ENCODE peak calls at places on chromosome 17, in four cellular contexts. P is AG10803, Z is HFF-Myc, V is neural progenitor cell. K is an unnamed sample.
A peak's percentile ranks its signal among the peaks of the same experiment; 100 is the strongest.

GRCh38 chr17:36934144-36934758 is 3.0 kb upstream of the LHX1 start:
- DNase-seq in P (no peak), V (peak; percentile 60), Z (no peak), K (no peak)

GRCh38 chr17:45040459-45040858 is 11.0 kb downstream of the DCAKD start:
- DNase-seq in Z (no peak), P (no peak), V (peak; percentile 84), K (no peak)

GRCh38 chr17:44204453-44204882 is 4.8 kb upstream of the ATXN7L3 start:
- DNase-seq in Z (no peak), P (peak; percentile 43), V (no peak), K (no peak)

GRCh38 chr17:28972437-28972836 is 21.1 kb upstream of the PHF12 start:
- DNase-seq in P (peak; percentile 71), Z (no peak), V (no peak), K (no peak)

GRCh38 chr17:31291820-31292219 is 5.2 kb downstream of the OMG start:
- DNase-seq in P (peak; percentile 39), Z (no peak), V (no peak), K (no peak)

GRCh38 chr17:540632-541031 is 174.0 kb downstream of the VPS53 start:
- DNase-seq in P (no peak), V (no peak), Z (no peak), K (no peak)

GRCh38 chr17:44200478-44201155 is 933 bp upstream of the ATXN7L3 start:
- DNase-seq in Z (no peak), P (no peak), V (no peak), K (no peak)

GRCh38 chr17:76273435-76273921 is 8.3 kb downstream of the UBALD2 start:
- DNase-seq in V (no peak), P (no peak), Z (no peak), K (no peak)

GRCh38 chr17:65557349-65558310 is 3.8 kb downstream of the AXIN2 start:
- DNase-seq in P (peak; percentile 64), Z (peak; percentile 25), V (no peak), K (peak; percentile 71)

GRCh38 chr17:14792751-14793150 is 472.4 kb downstream of the PMP22 start:
- DNase-seq in Z (no peak), P (no peak), V (no peak), K (peak; percentile 12)

GRCh38 chr17:56908061-56908542 is 5.7 kb downstream of the TRIM25 start:
- DNase-seq in V (no peak), P (no peak), Z (no peak), K (no peak)

GRCh38 chr17:77462101-77462500 is 321.3 kb downstream of the SEC14L1 start:
- DNase-seq in Z (no peak), P (no peak), V (no peak), K (no peak)

GRCh38 chr17:76309461-76309860 is 1.4 kb upstream of the QRICH2 start:
- DNase-seq in P (no peak), Z (no peak), V (no peak), K (no peak)

GRCh38 chr17:282912-283882 is 69.4 kb downstream of the RPH3AL start:
- DNase-seq in P (no peak), Z (no peak), V (no peak), K (no peak)

GRCh38 chr17:19424934-19425868 is 14.2 kb downstream of the RNF112 start:
- DNase-seq in V (no peak), Z (no peak), P (peak; percentile 21), K (no peak)

GRCh38 chr17:36937961-36938565 is 788 bp downstream of the LHX1 start:
- DNase-seq in Z (no peak), P (no peak), V (peak; percentile 76), K (no peak)

GRCh38 chr17:64546716-64547115 is 39.9 kb downstream of the CEP95 start:
- DNase-seq in P (no peak), V (no peak), Z (no peak), K (no peak)

GRCh38 chr17:41177727-41178271 is at the start of gene KRTAP4-2:
- DNase-seq in P (no peak), Z (no peak), V (no peak), K (no peak)

GRCh38 chr17:61907361-61907760 is 20.4 kb downstream of the INTS2 start:
- DNase-seq in V (no peak), P (no peak), Z (no peak), K (no peak)

GRCh38 chr17:9409026-9409425 is 166.6 kb downstream of the STX8 start:
- DNase-seq in Z (no peak), V (no peak), P (no peak), K (no peak)
- H3K4me3 ChIP-seq in Z (no peak overlapping the region), V (no peak overlapping the region), P (no peak overlapping the region), K (no peak overlapping the region)

GRCh38 chr17:2755941-2756724 is 6.7 kb upstream of the CCDC92B start:
- DNase-seq in P (no peak), V (peak; percentile 86), Z (no peak), K (no peak)
- TF ChIP-seq CTCF in P (no peak), V (peak; percentile 8), Z (no peak), K (no peak)

DNA sequence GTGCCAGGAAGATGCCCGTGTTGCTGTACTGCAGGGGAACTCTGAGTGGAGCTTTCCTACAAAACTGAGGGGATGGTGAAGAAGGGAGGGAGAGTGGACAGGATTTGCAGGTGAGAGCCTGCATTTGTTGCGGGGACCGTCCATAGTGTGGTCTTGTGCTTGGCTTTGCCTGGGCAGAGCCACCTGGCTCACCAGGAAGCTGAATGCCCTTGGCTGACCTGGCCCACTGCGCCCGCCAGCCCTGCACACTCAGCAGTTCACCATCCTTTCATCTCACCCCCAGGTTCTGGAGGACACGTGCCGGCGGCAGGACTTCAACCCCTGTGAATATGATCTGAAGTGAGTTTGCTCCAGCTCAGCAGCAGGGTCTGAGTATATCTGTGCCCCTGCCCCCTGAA is 1.5 kb downstream of the ASPSCR1 start:
- DNase-seq in Z (no peak), P (no peak), V (no peak), K (no peak)
- H3K4me3 ChIP-seq in Z (peak overlapping the region; percentile 71), P (no peak overlapping the region), V (no peak overlapping the region), K (peak overlapping the region; percentile 75)

GRCh38 chr17:81808778-81809555 is 5.0 kb downstream of the GCGR start:
- DNase-seq in V (no peak), P (no peak), Z (no peak), K (no peak)
- TF ChIP-seq CTCF in V (no peak), P (no peak), Z (no peak), K (no peak)

GRCh38 chr17:63041251-63041650 is 75.2 kb downstream of the TANC2 start:
- DNase-seq in Z (no peak), V (no peak), P (no peak), K (no peak)

GRCh38 chr17:63039899-63040602 is 74.0 kb downstream of the TANC2 start:
- DNase-seq in P (peak; percentile 57), Z (peak; percentile 20), V (no peak), K (peak; percentile 15)

GRCh38 chr17:63040816-63041215 is 74.8 kb downstream of the TANC2 start:
- DNase-seq in P (no peak), V (no peak), Z (no peak), K (no peak)

GRCh38 chr17:63041722-63042121 is 75.7 kb downstream of the TANC2 start:
- DNase-seq in V (no peak), P (no peak), Z (no peak), K (no peak)

DNA sequence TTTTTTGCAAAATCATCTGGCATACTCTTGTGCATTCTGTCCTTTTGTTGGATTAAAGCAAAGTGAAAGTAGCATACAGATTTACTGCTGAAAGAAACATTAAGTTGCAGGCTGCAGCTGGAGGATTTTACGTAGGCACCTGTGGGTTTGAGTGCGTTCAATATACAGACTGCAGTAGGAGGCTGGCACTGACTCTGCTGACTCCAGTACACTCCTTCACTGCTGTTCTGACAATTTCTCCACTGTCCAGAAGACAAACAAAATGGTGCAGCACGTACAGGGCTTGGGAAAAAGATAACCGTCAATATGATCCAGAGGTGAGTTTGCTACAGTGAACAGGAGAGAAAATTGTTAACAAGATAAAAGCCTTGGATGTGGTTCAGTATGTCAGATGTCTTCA is 73.3 kb downstream of the TANC2 start:
- DNase-seq in Z (no peak), V (no peak), P (no peak), K (no peak)
- H3K4me3 ChIP-seq in Z (no peak overlapping the region), V (no peak overlapping the region), P (no peak overlapping the region), K (no peak overlapping the region)

GRCh38 chr17:57966246-57966645 is 11.0 kb upstream of the CUEDC1 start:
- DNase-seq in Z (no peak), P (no peak), V (no peak), K (no peak)
- TF ChIP-seq CTCF in Z (no peak), P (no peak), V (no peak), K (no peak)

GRCh38 chr17:8062435-8062806 is 23.6 kb downstream of the ALOX15B start:
- DNase-seq in Z (no peak), P (no peak), V (no peak), K (no peak)
- H3K4me3 ChIP-seq in Z (no peak overlapping the region), P (no peak overlapping the region), V (peak overlapping the region; percentile 12), K (no peak overlapping the region)

K was measured in astrocyte of the cerebellum.